ENCODE peak calls at places on chromosomes 2 and 18, in four cellular contexts. V is IMR-90, A is H1, N is fibroblast of lung. J is an unnamed sample.

GRCh38 chr2:199594443-199594842 is 136.7 kb upstream of the SATB2 start:
- DNase-seq in N (no peak), V (no peak), A (no peak), J (no peak)

GRCh38 chr2:486381-486780 is 190.8 kb downstream of the TMEM18 start:
- DNase-seq in A (no peak), N (no peak), V (no peak), J (no peak)

GRCh38 chr2:149597050-149598013 is 9.8 kb upstream of the MMADHC start:
- DNase-seq in A (no peak), N (peak; percentile 87), V (peak; percentile 94), J (peak; percentile 73)

GRCh38 chr2:160427629-160428424 is 65.8 kb downstream of the RBMS1 start:
- DNase-seq in A (no peak), V (peak; percentile 87), N (peak; percentile 72), J (no peak)

GRCh38 chr2:186848873-186849578 is at the start of gene ZSWIM2:
- DNase-seq in V (peak; percentile 88), A (peak; percentile 95), N (peak; percentile 86), J (peak; percentile 63)

GRCh38 chr18:12271376-12272235 is 17.4 kb downstream of the CIDEA start:
- DNase-seq in N (peak; percentile 73), A (peak; percentile 89), V (peak; percentile 74), J (peak; percentile 85)

GRCh38 chr2:71672011-71672639 is 218.8 kb downstream of the DYSF start:
- DNase-seq in V (no peak), A (peak; percentile 60), N (no peak), J (no peak)

GRCh38 chr2:164430166-164430783 is 191.0 kb downstream of the GRB14 start:
- DNase-seq in A (no peak), V (peak; percentile 38), N (peak; percentile 41), J (peak; percentile 30)

GRCh38 chr2:111972955-111973565 is 74.7 kb downstream of the MERTK start:
- DNase-seq in N (peak; percentile 17), A (no peak), V (no peak), J (no peak)

GRCh38 chr2:61995059-61995458 is 89.6 kb downstream of the COMMD1 start:
- DNase-seq in N (no peak), V (peak; percentile 4), A (no peak), J (no peak)

GRCh38 chr2:238727585-238728321 is 120.1 kb upstream of the TWIST2 start:
- DNase-seq in A (no peak), N (peak; percentile 63), V (peak; percentile 57), J (peak; percentile 33)

GRCh38 chr2:151534001-151534400 is 124.3 kb downstream of the RIF1 start:
- DNase-seq in A (no peak), N (no peak), V (no peak), J (no peak)

GRCh38 chr2:18656048-18656447 is 66.7 kb upstream of the NT5C1B start:
- DNase-seq in V (no peak), A (no peak), N (no peak), J (no peak)

GRCh38 chr2:98829586-98830270 is 98.8 kb upstream of the MGAT4A start:
- DNase-seq in V (no peak), N (no peak), A (no peak), J (no peak)

GRCh38 chr2:224754129-224754528 is 38.0 kb upstream of the CCDC195 start:
- DNase-seq in N (peak; percentile 62), V (peak; percentile 57), A (no peak), J (peak; percentile 49)

GRCh38 chr2:46082531-46083485 is 214.4 kb upstream of the EPAS1 start:
- DNase-seq in V (peak; percentile 88), N (peak; percentile 94), A (no peak), J (peak; percentile 13)

GRCh38 chr2:200471324-200471848 is 38.5 kb downstream of the KCTD18 start:
- DNase-seq in V (no peak), A (no peak), N (no peak), J (peak; percentile 32)

GRCh38 chr2:21676676-21677075 is 552.9 kb downstream of the TDRD15 start:
- DNase-seq in N (peak; percentile 0), V (peak; percentile 59), A (no peak), J (no peak)

GRCh38 chr2:18932864-18933263 is 343.5 kb upstream of the NT5C1B start:
- DNase-seq in N (peak; percentile 65), V (peak; percentile 8), A (no peak), J (no peak)

GRCh38 chr2:168639501-168639900 is 162.9 kb upstream of the NOSTRIN start:
- DNase-seq in A (no peak), V (peak; percentile 85), N (peak; percentile 78), J (peak; percentile 25)

GRCh38 chr2:68768951-68769350 is 34.3 kb downstream of the ARHGAP25 start:
- DNase-seq in A (no peak), V (no peak), N (no peak), J (no peak)

GRCh38 chr2:231781798-231782726 is 980 bp upstream of the PDE6D start:
- DNase-seq in A (no peak), V (peak; percentile 42), N (peak; percentile 64), J (peak; percentile 42)
- H3K27ac ChIP-seq in A (peak overlapping the region; percentile 3), V (peak overlapping the region; percentile 10), N (peak overlapping the region; percentile 57), J (peak overlapping the region; percentile 85)

GRCh38 chr2:215760526-215760925 is 252.8 kb downstream of the MREG start:
- DNase-seq in V (no peak), A (no peak), N (peak; percentile 41), J (no peak)

GRCh38 chr2:215758691-215759090 is 254.7 kb downstream of the MREG start:
- DNase-seq in V (peak; percentile 55), N (peak; percentile 90), A (no peak), J (no peak)

GRCh38 chr2:215755651-215756350 is 257.6 kb downstream of the MREG start:
- DNase-seq in A (no peak), V (no peak), N (peak; percentile 24), J (no peak)

GRCh38 chr2:215756351-215756731 is 257.0 kb downstream of the MREG start:
- DNase-seq in V (no peak), N (no peak), A (no peak), J (no peak)

DNA sequence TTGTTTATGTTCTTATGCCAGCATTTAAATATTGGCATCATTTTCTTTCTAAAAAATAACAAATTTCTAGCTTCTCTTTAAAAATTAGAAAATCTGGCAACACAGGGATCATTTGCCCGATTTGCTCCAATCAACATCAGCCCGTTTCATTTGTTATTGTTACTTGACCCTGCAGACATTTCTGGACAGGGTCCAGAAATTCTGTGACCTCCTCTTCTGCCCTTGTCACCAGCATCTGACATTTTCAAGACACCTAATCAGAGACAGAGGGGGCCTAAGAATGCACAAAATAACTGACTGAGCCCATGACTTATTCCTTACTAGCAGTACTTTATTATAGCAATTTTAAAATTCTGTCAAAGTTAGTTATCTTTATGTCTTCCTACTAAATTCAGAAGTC is 253.2 kb downstream of the MREG start:
- DNase-seq in V (no peak), A (no peak), N (no peak), J (no peak)
- H3K27ac ChIP-seq in V (no peak overlapping the region), A (no peak overlapping the region), N (no peak overlapping the region), J (no peak overlapping the region)

DNA sequence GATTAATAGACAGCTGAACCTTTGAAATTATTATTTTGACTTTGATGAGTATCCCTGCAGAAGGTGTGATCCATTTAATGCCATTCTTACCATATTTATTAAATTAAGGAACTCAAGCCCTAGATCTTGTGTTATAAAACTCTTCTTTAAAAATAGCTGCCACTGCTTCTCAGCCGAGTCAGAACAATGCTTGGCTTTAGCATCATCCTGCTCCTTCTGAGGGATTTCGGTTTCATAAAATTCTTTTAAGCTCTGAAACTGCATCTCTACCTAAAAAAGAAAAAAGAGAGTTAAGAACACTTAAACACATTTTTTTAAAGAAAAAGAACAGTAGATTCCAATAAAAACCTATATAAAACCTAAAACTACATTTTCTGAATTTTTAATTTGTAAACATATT is 70.7 kb upstream of the TTN start:
- DNase-seq in N (no peak), A (no peak), V (no peak), J (no peak)
- H3K27ac ChIP-seq in N (no peak overlapping the region), A (no peak overlapping the region), V (no peak overlapping the region), J (no peak overlapping the region)

GRCh38 chr2:27652341-27652740 is 11.1 kb downstream of the SUPT7L start:
- DNase-seq in V (no peak), A (no peak), N (no peak), J (no peak)
- H3K27ac ChIP-seq in V (no peak overlapping the region), A (no peak overlapping the region), N (no peak overlapping the region), J (no peak overlapping the region)

GRCh38 chr2:20635096-20635475 is 15.8 kb downstream of the HS1BP3 start:
- DNase-seq in A (no peak), N (no peak), V (no peak), J (no peak)

GRCh38 chr2:20634430-20635095 is 16.3 kb downstream of the HS1BP3 start:
- DNase-seq in A (no peak), N (peak; percentile 62), V (peak; percentile 72), J (peak; percentile 56)

GRCh38 chr2:20638014-20638413 is 12.9 kb downstream of the HS1BP3 start:
- DNase-seq in A (no peak), V (no peak), N (no peak), J (no peak)

GRCh38 chr2:20637147-20637546 is 13.8 kb downstream of the HS1BP3 start:
- DNase-seq in N (peak; percentile 18), A (no peak), V (no peak), J (no peak)

DNA sequence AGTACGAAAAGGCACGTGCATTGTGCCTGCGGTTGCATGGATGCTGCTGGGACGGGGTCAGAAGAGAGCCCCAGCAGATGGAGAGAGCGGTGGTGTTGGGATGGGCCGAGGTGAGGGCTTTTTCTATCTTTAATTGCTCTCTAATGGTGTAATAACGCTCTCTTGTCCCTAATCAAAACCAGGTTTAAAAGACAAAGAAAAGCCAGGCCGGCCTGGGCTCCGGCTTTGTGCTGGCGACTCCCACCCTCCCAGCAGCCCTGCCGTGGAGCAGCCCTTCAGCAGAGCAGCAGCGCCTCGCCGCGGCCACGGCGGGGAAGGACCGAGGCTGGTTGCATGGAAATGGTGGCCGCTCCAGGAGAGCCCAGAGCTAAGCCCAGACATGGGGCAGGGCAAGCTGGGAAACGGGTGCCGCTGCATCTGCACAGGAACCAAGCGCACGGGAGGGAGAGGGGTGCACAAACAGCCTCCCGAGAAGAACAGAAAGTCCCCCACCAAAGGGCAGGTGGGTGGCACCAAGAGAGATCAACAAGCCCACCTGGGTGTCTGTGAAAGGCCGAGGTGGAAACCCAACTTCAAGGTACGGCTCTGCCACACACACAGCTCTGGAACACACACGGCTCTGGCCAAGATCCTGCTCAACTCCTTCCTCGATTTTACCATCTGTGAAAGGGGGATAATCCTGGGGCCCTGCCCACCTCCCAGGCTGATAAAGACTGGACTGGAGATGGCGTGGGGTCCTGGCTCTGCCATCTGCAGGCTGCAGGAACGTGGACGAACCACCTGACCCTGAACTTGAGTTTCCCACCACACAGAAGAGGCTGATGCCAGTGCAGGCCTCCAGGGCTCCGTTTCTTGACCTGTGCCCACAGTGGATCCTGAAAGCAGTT is 15.0 kb downstream of the HS1BP3 start:
- DNase-seq in V (peak; percentile 71), A (peak; percentile 96), N (peak; percentile 61), J (peak; percentile 70)
- H3K27ac ChIP-seq in V (peak overlapping the region; percentile 41), A (no peak overlapping the region), N (no peak overlapping the region), J (peak overlapping the region; percentile 8)

DNA sequence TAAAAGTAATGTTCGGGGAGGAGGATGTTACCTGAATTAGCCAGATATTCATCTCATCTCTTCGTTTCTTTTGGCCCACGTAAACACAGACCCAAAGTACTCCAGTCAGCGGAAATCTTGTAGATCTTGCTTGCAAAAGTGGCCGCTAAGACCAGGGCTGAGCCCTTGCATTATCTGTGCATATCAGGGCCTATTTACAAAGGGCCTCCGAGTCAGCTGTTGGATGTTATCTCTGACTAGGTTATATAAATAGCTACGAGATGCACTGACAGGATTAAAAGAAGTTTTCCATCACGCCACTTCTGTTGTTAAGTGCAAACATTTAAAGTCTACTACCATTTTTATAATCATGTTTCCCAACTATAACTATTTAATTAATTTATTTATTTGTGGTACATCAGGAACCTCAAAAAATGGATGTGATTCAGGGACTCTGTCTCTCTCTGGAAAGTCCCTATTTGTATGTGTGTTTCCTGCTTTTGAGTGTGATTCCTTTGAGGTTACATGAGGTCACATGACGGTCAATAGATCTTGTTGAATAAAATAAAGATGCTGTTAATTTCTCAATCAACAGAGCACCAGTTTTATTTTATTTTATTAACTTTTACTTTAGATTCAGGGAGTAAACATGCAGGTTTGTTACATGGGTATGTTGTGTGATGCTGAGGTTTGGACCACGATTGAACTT is 46.8 kb upstream of the MBOAT2 start:
- DNase-seq in V (no peak), A (no peak), N (no peak), J (no peak)
- H3K27ac ChIP-seq in V (no peak overlapping the region), A (no peak overlapping the region), N (no peak overlapping the region), J (no peak overlapping the region)

J was measured in RWPE1.